ENCODE peak calls at places on chromosome 16, in four cellular contexts. U is RWPE1, G is LHCN-M2, X is nephron progenitor cell. W is an unnamed sample.

GRCh38 chr16:27230562-27230991 is 27.3 kb downstream of the KDM8 start:
- DNase-seq in X (no peak), G (no peak), U (no peak), W (no peak)

GRCh38 chr16:76882105-76882504 is 308.9 kb upstream of the MON1B start:
- DNase-seq in X (no peak), G (no peak), U (peak; percentile 11), W (peak; percentile 9)

GRCh38 chr16:59385953-59386352 is 651.8 kb upstream of the GOT2 start:
- DNase-seq in X (no peak), U (no peak), G (peak; percentile 80), W (no peak)

GRCh38 chr16:72083778-72084404 is 9.5 kb downstream of the TXNL4B start:
- DNase-seq in X (no peak), G (no peak), U (no peak), W (no peak)

GRCh38 chr16:68297908-68298307 is 12.8 kb downstream of the SLC7A6OS start:
- DNase-seq in U (no peak), X (no peak), G (peak; percentile 34), W (no peak)

GRCh38 chr16:10371592-10371991 is 14.3 kb upstream of the ATF7IP2 start:
- DNase-seq in X (no peak), G (no peak), U (no peak), W (no peak)

GRCh38 chr16:87702325-87702811 is 63.4 kb downstream of the KLHDC4 start:
- DNase-seq in X (peak; percentile 67), U (no peak), G (no peak), W (no peak)

GRCh38 chr16:67723151-67723915 is 4.2 kb upstream of the GFOD2 start:
- DNase-seq in U (peak; percentile 67), G (peak; percentile 3), X (no peak), W (no peak)

GRCh38 chr16:88292007-88292940 is 90.5 kb upstream of the ZNF469 start:
- DNase-seq in U (no peak), X (no peak), G (no peak), W (no peak)

GRCh38 chr16:4179020-4179419 is 62.8 kb upstream of the ADCY9 start:
- DNase-seq in X (no peak), G (no peak), U (peak; percentile 62), W (no peak)

GRCh38 chr16:55567382-55567781 is 898 bp downstream of the CAPNS2 start:
- DNase-seq in G (peak; percentile 54), U (peak; percentile 20), X (no peak), W (no peak)

GRCh38 chr16:85460252-85460982 is 152.7 kb upstream of the GSE1 start:
- DNase-seq in G (no peak), U (no peak), X (peak; percentile 49), W (no peak)

GRCh38 chr16:56953006-56953405 is 8.7 kb upstream of the CETP start:
- DNase-seq in U (no peak), G (no peak), X (no peak), W (no peak)

GRCh38 chr16:89122322-89122831 is 28.7 kb downstream of the ACSF3 start:
- DNase-seq in G (no peak), U (peak; percentile 53), X (no peak), W (peak; percentile 67)

GRCh38 chr16:25874196-25874595 is 182.4 kb downstream of the HS3ST4 start:
- DNase-seq in G (no peak), U (no peak), X (no peak), W (no peak)

GRCh38 chr16:84478172-84478948 is 26.1 kb downstream of the MEAK7 start:
- DNase-seq in X (no peak), G (peak; percentile 58), U (peak; percentile 26), W (no peak)

GRCh38 chr16:56352351-56353053 is 72.8 kb downstream of the AMFR start:
- DNase-seq in U (no peak), G (no peak), X (no peak), W (no peak)

GRCh38 chr16:12086861-12087260 is 110.3 kb downstream of the SNX29 start:
- DNase-seq in U (no peak), X (no peak), G (no peak), W (no peak)

GRCh38 chr16:55698331-55698730 is 42.5 kb downstream of the SLC6A2 start:
- DNase-seq in U (no peak), X (no peak), G (no peak), W (no peak)

GRCh38 chr16:83903739-83904138 is 4.8 kb downstream of the MLYCD start:
- DNase-seq in G (peak; percentile 93), U (no peak), X (no peak), W (no peak)

GRCh38 chr16:59249049-59249448 is 514.9 kb upstream of the GOT2 start:
- DNase-seq in G (no peak), U (no peak), X (no peak), W (no peak)

GRCh38 chr16:89101303-89102034 is 7.8 kb downstream of the ACSF3 start:
- DNase-seq in G (no peak), X (no peak), U (no peak), W (no peak)

GRCh38 chr16:56197227-56197992 is 6.1 kb downstream of the GNAO1 start:
- DNase-seq in X (peak; percentile 18), U (no peak), G (no peak), W (no peak)

GRCh38 chr16:20846030-20846429 is 39.7 kb downstream of the REXO5 start:
- DNase-seq in G (no peak), X (no peak), U (no peak), W (no peak)

GRCh38 chr16:58843675-58844074 is 109.6 kb upstream of the GOT2 start:
- DNase-seq in X (no peak), U (no peak), G (peak; percentile 21), W (peak; percentile 1)

GRCh38 chr16:17358846-17359245 is 111.9 kb downstream of the XYLT1 start:
- DNase-seq in U (no peak), G (no peak), X (no peak), W (no peak)

GRCh38 chr16:66462912-66463311 is 35.8 kb downstream of the BEAN1 start:
- DNase-seq in G (peak; percentile 77), U (no peak), X (no peak), W (no peak)

GRCh38 chr16:31474173-31474714 is 2.3 kb downstream of the TGFB1I1 start:
- DNase-seq in U (no peak), G (peak; percentile 78), X (no peak), W (no peak)

GRCh38 chr16:58010886-58011285 is 9.7 kb downstream of the USB1 start:
- DNase-seq in X (no peak), U (no peak), G (no peak), W (no peak)

GRCh38 chr16:49755291-49755611 is 100.7 kb downstream of the ZNF423 start:
- DNase-seq in X (no peak), U (peak; percentile 38), G (no peak), W (no peak)

GRCh38 chr16:56278196-56278855 is 87.0 kb downstream of the GNAO1 start:
- DNase-seq in G (no peak), X (no peak), U (no peak), W (no peak)

W was measured in NCI-H748 treated with DMSO at 0.1 percent for 48 hours.